ENCODE peak calls at places on chromosomes 12 and 14, in eight cellular contexts. N is AG09309, C is neuronal stem cell, T is lower leg skin, D is bronchial epithelial cell, Q is astrocyte, O is K562, J is kidney epithelial cell. R is an unnamed sample.

GRCh38 chr14:54659365-54659764 is 92.4 kb downstream of the SAMD4A start:
- DNase-seq in N (no peak), C (no peak), T (no peak), D (peak), Q (no peak), O (no peak), J (no peak), R (no peak)

GRCh38 chr12:52221912-52222457 is 11.1 kb upstream of the KRT7 start:
- DNase-seq in N (no peak), C (peak), T (peak), D (peak), Q (no peak), O (peak), J (no peak), R (peak)

GRCh38 chr12:53217049-53217929 is 10.2 kb upstream of the ITGB7 start:
- DNase-seq in N (no peak), C (no peak), T (no peak), D (peak), Q (no peak), O (no peak), J (no peak), R (peak)

GRCh38 chr12:78797201-78797931 is 67.2 kb upstream of the SYT1 start:
- DNase-seq in N (no peak), C (no peak), T (no peak), D (peak), Q (peak), O (no peak), J (no peak), R (no peak)

GRCh38 chr12:630656-631632 is 32.3 kb downstream of the NINJ2 start:
- DNase-seq in N (no peak), C (no peak), T (no peak), D (no peak), Q (no peak), O (no peak), J (no peak), R (peak)

GRCh38 chr12:29599397-29599796 is 101.9 kb upstream of the OVCH1 start:
- DNase-seq in N (no peak), C (no peak), T (no peak), D (no peak), Q (no peak), O (no peak), J (no peak), R (no peak)

GRCh38 chr14:36522347-36522971 is 2.4 kb upstream of the NKX2-1 start:
- DNase-seq in N (no peak), C (peak), T (no peak), D (no peak), Q (no peak), O (no peak), J (no peak), R (no peak)

GRCh38 chr14:38065101-38065762 is 142.5 kb upstream of the SSTR1 start:
- DNase-seq in N (no peak), C (no peak), T (no peak), D (no peak), Q (no peak), O (no peak), J (no peak), R (no peak)

GRCh38 chr12:85955127-85955526 is 81.0 kb downstream of the NTS start:
- DNase-seq in N (no peak), C (no peak), T (no peak), D (peak), Q (no peak), O (no peak), J (no peak), R (no peak)

GRCh38 chr12:124898200-124898950 is 16.1 kb downstream of the UBC start:
- DNase-seq in N (no peak), C (no peak), T (no peak), D (peak), Q (no peak), O (peak), J (no peak), R (peak)

GRCh38 chr12:4064008-4064407 is 190.8 kb upstream of the PARP11 start:
- DNase-seq in N (no peak), C (no peak), T (no peak), D (no peak), Q (no peak), O (no peak), J (no peak), R (no peak)

GRCh38 chr14:88895116-88895515 is 70.7 kb downstream of the TTC8 start:
- DNase-seq in N (peak), C (no peak), T (no peak), D (peak), Q (peak), O (no peak), J (no peak), R (no peak)

GRCh38 chr14:64711039-64711438 is 6.8 kb downstream of the PLEKHG3 start:
- DNase-seq in N (no peak), C (no peak), T (no peak), D (no peak), Q (no peak), O (no peak), J (no peak), R (no peak)

GRCh38 chr12:125038976-125039625 is 26.1 kb upstream of the AACS start:
- DNase-seq in N (no peak), C (no peak), T (no peak), D (no peak), Q (no peak), O (peak), J (no peak), R (no peak)

GRCh38 chr12:106715582-106715981 is 58.9 kb upstream of the RIC8B start:
- DNase-seq in N (no peak), C (no peak), T (no peak), D (peak), Q (no peak), O (no peak), J (no peak), R (no peak)

GRCh38 chr12:93912086-93912733 is 235.0 kb downstream of the CRADD start:
- DNase-seq in N (no peak), C (no peak), T (no peak), D (peak), Q (no peak), O (peak), J (no peak), R (peak)

GRCh38 chr14:33617154-33617553 is 333.7 kb downstream of the EGLN3 start:
- DNase-seq in N (peak), C (no peak), T (no peak), D (peak), Q (peak), O (no peak), J (peak), R (no peak)

GRCh38 chr12:9708853-9709252 is 24.0 kb downstream of the CLECL1 start:
- DNase-seq in N (no peak), C (no peak), T (no peak), D (no peak), Q (no peak), O (no peak), J (no peak), R (no peak)

GRCh38 chr12:48358937-48359509 is 8.3 kb upstream of the ZNF641 start:
- DNase-seq in N (no peak), C (no peak), T (no peak), D (no peak), Q (no peak), O (no peak), J (no peak), R (no peak)

GRCh38 chr14:92652413-92653151 is 95.8 kb downstream of the LGMN start:
- DNase-seq in N (no peak), C (no peak), T (no peak), D (no peak), Q (no peak), O (no peak), J (no peak), R (no peak)

GRCh38 chr14:23114669-23115491 is 4.2 kb downstream of the CEBPE start:
- DNase-seq in N (peak), C (no peak), T (no peak), D (peak), Q (peak), O (no peak), J (peak), R (no peak)

GRCh38 chr14:99148861-99149610 is 123.0 kb downstream of the BCL11B start:
- DNase-seq in N (no peak), C (no peak), T (no peak), D (no peak), Q (no peak), O (no peak), J (no peak), R (peak)

GRCh38 chr12:110689002-110689600 is at the start of gene HVCN1:
- DNase-seq in N (no peak), C (peak), T (peak), D (no peak), Q (no peak), O (peak), J (no peak), R (peak)

GRCh38 chr12:1445807-1446206 is 148.6 kb downstream of the FBXL14 start:
- DNase-seq in N (no peak), C (no peak), T (no peak), D (no peak), Q (no peak), O (no peak), J (no peak), R (no peak)

GRCh38 chr12:104055686-104056388 is 5.8 kb upstream of the GLT8D2 start:
- DNase-seq in N (no peak), C (no peak), T (no peak), D (no peak), Q (peak), O (no peak), J (no peak), R (peak)

GRCh38 chr12:25694072-25694471 is 141.0 kb upstream of the LMNTD1 start:
- DNase-seq in N (peak), C (no peak), T (peak), D (peak), Q (peak), O (peak), J (no peak), R (no peak)

GRCh38 chr12:67714648-67715047 is 66.1 kb downstream of the DYRK2 start:
- DNase-seq in N (no peak), C (no peak), T (no peak), D (peak), Q (peak), O (no peak), J (no peak), R (no peak)

GRCh38 chr14:97210202-97210601 is 413.0 kb downstream of the VRK1 start:
- DNase-seq in N (no peak), C (no peak), T (no peak), D (no peak), Q (no peak), O (no peak), J (no peak), R (no peak)

GRCh38 chr12:52494518-52494917 is 1.5 kb upstream of the KRT6A start:
- DNase-seq in N (no peak), C (no peak), T (peak), D (peak), Q (peak), O (no peak), J (no peak), R (no peak)

GRCh38 chr12:48334807-48335206 is 15.9 kb downstream of the ZNF641 start:
- DNase-seq in N (no peak), C (no peak), T (no peak), D (no peak), Q (no peak), O (no peak), J (no peak), R (no peak)

GRCh38 chr12:85076688-85077430 is 40.7 kb downstream of the LRRIQ1 start:
- DNase-seq in N (peak), C (peak), T (no peak), D (peak), Q (peak), O (peak), J (peak), R (no peak)

GRCh38 chr14:71266994-71267636 is 359.9 kb downstream of the PCNX1 start:
- DNase-seq in N (peak), C (no peak), T (no peak), D (peak), Q (peak), O (no peak), J (no peak), R (no peak)

GRCh38 chr14:22185191-22185590 is 403.8 kb downstream of the DAD1 start:
- DNase-seq in N (no peak), C (no peak), T (no peak), D (peak), Q (no peak), O (no peak), J (no peak), R (no peak)

GRCh38 chr14:103879570-103880333 is 32.4 kb upstream of the PPP1R13B start:
- DNase-seq in N (no peak), C (no peak), T (no peak), D (peak), Q (peak), O (no peak), J (peak), R (peak)

GRCh38 chr14:44700184-44700583 is 193.1 kb upstream of the FSCB start:
- DNase-seq in N (no peak), C (no peak), T (no peak), D (no peak), Q (peak), O (no peak), J (peak), R (no peak)

GRCh38 chr12:94386422-94386821 is 73.2 kb downstream of the CEP83 start:
- DNase-seq in N (peak), C (no peak), T (no peak), D (no peak), Q (peak), O (peak), J (no peak), R (no peak)

GRCh38 chr12:108401964-108402363 is 62.9 kb upstream of the CMKLR1 start:
- DNase-seq in N (no peak), C (no peak), T (no peak), D (no peak), Q (no peak), O (no peak), J (no peak), R (no peak)

GRCh38 chr12:132603240-132604107 is 6.9 kb downstream of the LRCOL1 start:
- DNase-seq in N (no peak), C (no peak), T (no peak), D (no peak), Q (no peak), O (no peak), J (no peak), R (no peak)

GRCh38 chr12:125824276-125824675 is 759.0 kb downstream of the AACS start:
- DNase-seq in N (no peak), C (no peak), T (no peak), D (peak), Q (peak), O (no peak), J (no peak), R (no peak)

GRCh38 chr14:49853572-49854375 is 1.2 kb upstream of the NEMF start:
- DNase-seq in N (peak), C (peak), T (peak), D (peak), Q (peak), O (peak), J (peak), R (peak)
- H3K4me3 ChIP-seq in N (peak), C (peak), T (no peak), D (no peak), Q (peak), O (no peak), J (peak), R (peak)

DNA sequence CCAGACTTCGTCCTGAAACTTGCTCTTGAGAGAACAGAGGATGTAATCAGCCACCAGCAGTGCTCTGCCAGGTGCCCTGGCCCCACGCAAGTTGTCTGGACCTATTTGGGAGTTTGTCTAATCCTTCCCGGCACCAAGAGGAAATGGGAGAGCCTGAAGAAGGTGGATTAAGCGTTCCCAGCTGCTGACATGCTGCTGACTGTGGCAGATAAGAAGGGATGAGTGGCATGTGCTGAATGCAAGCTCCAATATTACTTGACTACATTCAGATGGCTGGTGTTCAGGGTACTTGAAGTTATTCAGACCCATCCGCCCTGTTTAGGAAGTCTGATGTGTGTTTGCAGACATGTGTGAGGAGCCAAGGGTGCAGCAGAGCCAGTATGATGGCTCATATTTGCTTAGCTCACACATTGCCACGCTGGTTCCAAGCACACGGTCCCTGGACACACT is 440.6 kb upstream of the CCDC196 start:
- DNase-seq in N (peak), C (no peak), T (no peak), D (peak), Q (peak), O (peak), J (no peak), R (no peak)
- H3K4me3 ChIP-seq in N (no peak), C (no peak), T (no peak), D (no peak), Q (no peak), O (no peak), J (no peak), R (no peak)

DNA sequence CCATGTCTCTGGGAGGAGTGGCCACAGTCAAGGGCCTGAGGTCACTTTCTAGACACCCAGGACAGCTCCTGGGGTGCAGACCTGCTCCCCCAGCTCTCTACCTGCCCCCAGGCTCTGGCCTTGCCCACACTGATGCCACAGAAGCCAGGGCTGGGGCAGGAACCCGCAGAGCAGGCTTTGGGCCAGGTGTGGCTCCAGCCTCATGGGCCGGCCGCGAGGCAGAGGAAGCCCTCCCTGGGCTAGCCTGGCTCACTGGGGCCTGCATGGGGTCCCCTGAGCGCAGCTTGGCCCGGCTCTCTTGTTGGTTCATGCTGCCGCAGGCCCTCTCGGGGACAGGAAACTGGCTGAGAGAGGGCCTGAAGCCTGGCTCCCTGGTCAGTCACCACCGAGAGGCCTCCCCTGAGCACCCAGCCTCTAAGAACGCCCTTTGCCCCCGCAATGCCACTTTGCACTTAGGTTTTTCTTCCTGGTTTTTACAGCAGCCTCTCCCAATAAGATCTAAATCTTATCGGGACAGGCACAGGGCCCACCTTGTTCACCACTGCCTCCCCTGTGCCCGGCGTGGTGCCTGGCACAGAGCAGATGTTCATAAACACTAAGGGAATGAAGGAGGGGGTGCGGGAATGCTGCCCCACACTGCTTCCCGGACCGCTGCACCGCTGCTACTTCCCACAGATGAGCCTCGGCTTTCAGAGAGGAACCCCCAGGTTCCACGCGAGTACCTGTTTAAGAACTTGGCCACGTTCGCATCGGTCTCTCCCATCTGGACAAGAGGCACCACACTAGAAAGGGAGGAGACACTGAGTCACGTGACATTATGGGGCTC is 14.7 kb downstream of the MMAB start:
- DNase-seq in N (no peak), C (no peak), T (no peak), D (no peak), Q (no peak), O (no peak), J (no peak), R (no peak)
- H3K4me3 ChIP-seq in N (no peak), C (no peak), T (no peak), D (no peak), Q (no peak), O (no peak), J (no peak), R (no peak)

DNA sequence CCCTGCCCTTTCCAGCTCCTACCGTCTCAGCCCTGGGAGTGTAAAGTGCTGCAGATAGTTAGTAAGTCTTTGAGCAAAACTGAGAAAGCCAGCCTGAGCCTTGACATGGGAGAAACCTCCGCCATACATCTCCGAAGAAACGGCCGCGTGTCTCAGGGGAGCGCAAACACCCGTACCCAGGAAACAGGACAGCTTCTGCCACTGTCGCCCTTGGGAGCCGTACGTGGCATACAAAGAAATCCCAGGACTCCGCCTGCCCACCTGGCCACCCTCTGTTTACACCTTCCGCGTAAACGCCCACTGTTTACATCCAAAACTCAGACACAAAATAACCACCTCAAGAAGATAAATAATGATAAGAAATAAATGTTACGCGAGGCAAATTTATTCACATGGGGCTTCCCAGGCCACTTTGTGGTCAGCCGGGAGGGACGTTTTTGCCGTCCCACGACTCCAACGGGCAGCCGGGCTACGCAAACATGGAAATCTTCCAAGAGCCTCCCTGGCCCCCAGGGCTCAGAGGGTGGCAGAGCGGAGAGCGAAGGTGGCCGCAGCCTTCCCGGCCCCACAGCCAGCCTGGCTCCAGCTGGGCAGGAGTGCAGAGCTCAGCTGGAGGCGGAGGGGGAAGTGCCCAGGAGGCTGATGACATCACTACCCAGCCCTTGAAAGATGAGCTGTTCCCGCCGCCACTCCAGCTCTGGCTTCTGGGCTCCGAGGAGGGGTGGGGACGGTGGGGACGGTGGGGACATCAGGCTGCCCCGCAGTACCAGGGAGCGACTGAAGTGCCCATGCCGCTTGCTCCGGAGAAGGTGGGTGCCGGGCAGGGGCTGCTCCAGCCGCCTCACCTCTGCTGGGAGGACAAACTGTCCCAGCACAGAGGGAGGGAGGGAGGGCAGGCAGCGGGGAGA is at the start of gene BDKRB2:
- DNase-seq in N (peak), C (peak), T (peak), D (peak), Q (peak), O (no peak), J (peak), R (peak)
- H3K4me3 ChIP-seq in N (peak), C (peak), T (peak), D (peak), Q (peak), O (no peak), J (peak), R (peak)

GRCh38 chr12:14959916-14960315 is 1.5 kb downstream of the ARHGDIB start:
- DNase-seq in N (no peak), C (no peak), T (no peak), D (no peak), Q (no peak), O (no peak), J (no peak), R (no peak)

GRCh38 chr12:14959463-14959862 is 1.9 kb downstream of the ARHGDIB start:
- DNase-seq in N (no peak), C (no peak), T (no peak), D (no peak), Q (no peak), O (no peak), J (no peak), R (no peak)

GRCh38 chr12:14961466-14962155 is at the start of gene ARHGDIB:
- DNase-seq in N (no peak), C (no peak), T (peak), D (peak), Q (no peak), O (peak), J (no peak), R (peak)

GRCh38 chr12:14962180-14962579 is 779 bp upstream of the ARHGDIB start:
- DNase-seq in N (no peak), C (no peak), T (no peak), D (no peak), Q (no peak), O (no peak), J (no peak), R (no peak)

GRCh38 chr12:14960548-14961465 is 594 bp downstream of the ARHGDIB start:
- DNase-seq in N (no peak), C (no peak), T (no peak), D (peak), Q (peak), O (peak), J (no peak), R (no peak)
- H3K4me3 ChIP-seq in N (no peak), C (no peak), T (peak), D (no peak), Q (peak), O (peak), J (no peak), R (peak)

R was measured in stomach.